ENCODE peak calls at places on chromosomes 16 and 17, in four cellular contexts. H, J, W and Q are unnamed samples.

GRCh38 chr16:57186630-57187507 is 740 bp downstream of the RSPRY1 start:
- DNase-seq in H (no peak), J (peak), W (no peak), Q (no peak)

GRCh38 chr17:48799069-48799710 is 17.8 kb downstream of the TTLL6 start:
- DNase-seq in H (no peak), J (no peak), W (no peak), Q (no peak)

GRCh38 chr17:57669671-57670529 is 75.2 kb downstream of the CCDC182 start:
- DNase-seq in H (no peak), J (no peak), W (no peak), Q (no peak)

GRCh38 chr17:13646411-13646810 is 44.7 kb upstream of the HS3ST3A1 start:
- DNase-seq in H (no peak), J (no peak), W (no peak), Q (no peak)

GRCh38 chr16:546909-547770 is 13.1 kb upstream of the PRR35 start:
- DNase-seq in H (peak), J (no peak), W (no peak), Q (no peak)

GRCh38 chr16:85941863-85942644 is 43.1 kb downstream of the IRF8 start:
- DNase-seq in H (no peak), J (no peak), W (no peak), Q (no peak)

GRCh38 chr17:62309381-62309780 is 71.0 kb upstream of the EFCAB3 start:
- DNase-seq in H (no peak), J (no peak), W (no peak), Q (no peak)

GRCh38 chr16:86450691-86451090 is 59.6 kb upstream of the FOXF1 start:
- DNase-seq in H (no peak), J (no peak), W (no peak), Q (no peak)

GRCh38 chr16:74865922-74866598 is 91.4 kb upstream of the FA2H start:
- DNase-seq in H (no peak), J (no peak), W (no peak), Q (no peak)

GRCh38 chr16:6374816-6375215 is 957.8 kb upstream of the RBFOX1 start:
- DNase-seq in H (no peak), J (no peak), W (no peak), Q (no peak)

GRCh38 chr17:46910179-46910927 is 12.6 kb upstream of the GOSR2 start:
- DNase-seq in H (no peak), J (no peak), W (no peak), Q (no peak)